ENCODE peak calls at places on chromosomes 13 and 19, in seven cellular contexts. H, R, K, X, Y, Z and D are unnamed samples.

GRCh38 chr19:39424934-39425333 is 10.8 kb downstream of the RPS16 start:
- DNase-seq in R (no peak), Z (no peak), H (no peak), Y (no peak), X (no peak), K (no peak), D (no peak)

GRCh38 chr13:112455476-112456059 is 79.4 kb downstream of the SPACA7 start:
- DNase-seq in K (no peak), Z (no peak), R (no peak), H (no peak), X (no peak), Y (no peak), D (no peak)

GRCh38 chr13:97226788-97227627 is 4.9 kb downstream of the MBNL2 start:
- DNase-seq in Y (no peak), K (peak; percentile 80), H (no peak), R (no peak), Z (no peak), X (no peak), D (no peak)

GRCh38 chr13:67366533-67366932 is 136.4 kb upstream of the PCDH9 start:
- DNase-seq in Z (peak; percentile 1), K (no peak), X (no peak), R (no peak), Y (peak; percentile 25), H (peak; percentile 14), D (no peak)

GRCh38 chr13:66895780-66896179 is 334.4 kb downstream of the PCDH9 start:
- DNase-seq in R (peak; percentile 9), Y (no peak), K (no peak), Z (no peak), X (no peak), H (no peak), D (no peak)

GRCh38 chr13:23378009-23378632 is 55.4 kb downstream of the SACS start:
- DNase-seq in Y (peak; percentile 87), K (peak; percentile 33), R (no peak), Z (no peak), X (peak; percentile 63), H (peak; percentile 99), D (no peak)

GRCh38 chr13:100525453-100526298 is 62.9 kb downstream of the GGACT start:
- DNase-seq in K (no peak), Z (no peak), H (no peak), R (no peak), Y (no peak), X (no peak), D (no peak)

GRCh38 chr13:63414247-63414646 is 1998.6 kb upstream of the PCDH20 start:
- DNase-seq in H (no peak), X (no peak), Z (no peak), Y (no peak), K (no peak), R (no peak), D (no peak)

GRCh38 chr19:41868120-41868988 is 8.3 kb downstream of the RPS19 start:
- DNase-seq in X (no peak), H (no peak), R (no peak), Z (no peak), K (no peak), Y (no peak), D (no peak)

GRCh38 chr13:103009061-103009840 is 57.0 kb downstream of the SLC10A2 start:
- DNase-seq in H (no peak), Y (no peak), Z (no peak), K (no peak), R (no peak), X (no peak), D (no peak)

GRCh38 chr13:57846600-57847173 is 215.1 kb downstream of the PCDH17 start:
- DNase-seq in X (no peak), H (no peak), Z (no peak), Y (no peak), K (no peak), R (no peak), D (no peak)

DNA sequence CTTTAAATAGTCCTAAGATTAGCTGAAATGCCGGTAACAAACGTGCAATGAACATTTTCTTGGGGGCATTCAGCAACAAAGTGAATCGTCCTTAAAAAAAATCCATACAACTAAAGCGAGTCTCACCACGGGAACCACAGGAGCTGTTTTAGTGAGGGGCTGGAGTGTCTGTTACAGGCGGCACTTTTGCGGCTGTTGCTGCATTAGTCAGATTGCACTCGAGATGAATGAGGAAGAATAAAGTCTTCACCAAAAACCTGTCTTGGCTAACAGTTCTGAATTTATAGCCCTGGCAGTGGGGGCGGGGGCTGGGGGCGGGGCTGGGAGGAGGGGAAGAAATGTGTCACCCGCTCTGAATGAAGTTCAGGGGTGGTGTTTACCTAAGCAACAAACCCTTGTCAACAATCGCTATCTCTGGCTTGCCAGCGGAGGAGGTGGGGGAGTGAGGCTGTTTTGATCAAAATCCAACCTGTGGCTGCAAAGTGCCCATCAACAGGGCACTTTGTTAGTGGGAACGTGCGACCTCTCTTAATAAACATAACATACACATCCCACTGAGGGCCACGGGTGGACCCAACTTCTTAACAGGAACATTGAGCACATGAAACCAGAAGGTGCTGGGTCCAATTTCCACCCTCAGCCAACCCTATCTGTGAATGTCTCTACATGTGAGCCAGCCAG is 44.5 kb downstream of the RFX2 start:
- DNase-seq in X (no peak), Z (no peak), K (peak; percentile 71), R (no peak), H (peak; percentile 77), Y (peak; percentile 76), D (peak; percentile 40)
- H2AFZ ChIP-seq in X (no peak overlapping the region), Z (no peak overlapping the region), K (no peak overlapping the region), R (no peak overlapping the region), H (no peak overlapping the region), Y (peak overlapping the region; percentile 10), D (no peak overlapping the region)

GRCh38 chr19:38158730-38159129 is 65.3 kb downstream of the DPF1 start:
- DNase-seq in Z (no peak), R (no peak), X (no peak), Y (no peak), K (no peak), H (no peak), D (no peak)
- TF ChIP-seq EZH2 in Z (no peak), R (no peak), X (no peak), Y (no peak), K (no peak), H (no peak), D (no peak)

DNA sequence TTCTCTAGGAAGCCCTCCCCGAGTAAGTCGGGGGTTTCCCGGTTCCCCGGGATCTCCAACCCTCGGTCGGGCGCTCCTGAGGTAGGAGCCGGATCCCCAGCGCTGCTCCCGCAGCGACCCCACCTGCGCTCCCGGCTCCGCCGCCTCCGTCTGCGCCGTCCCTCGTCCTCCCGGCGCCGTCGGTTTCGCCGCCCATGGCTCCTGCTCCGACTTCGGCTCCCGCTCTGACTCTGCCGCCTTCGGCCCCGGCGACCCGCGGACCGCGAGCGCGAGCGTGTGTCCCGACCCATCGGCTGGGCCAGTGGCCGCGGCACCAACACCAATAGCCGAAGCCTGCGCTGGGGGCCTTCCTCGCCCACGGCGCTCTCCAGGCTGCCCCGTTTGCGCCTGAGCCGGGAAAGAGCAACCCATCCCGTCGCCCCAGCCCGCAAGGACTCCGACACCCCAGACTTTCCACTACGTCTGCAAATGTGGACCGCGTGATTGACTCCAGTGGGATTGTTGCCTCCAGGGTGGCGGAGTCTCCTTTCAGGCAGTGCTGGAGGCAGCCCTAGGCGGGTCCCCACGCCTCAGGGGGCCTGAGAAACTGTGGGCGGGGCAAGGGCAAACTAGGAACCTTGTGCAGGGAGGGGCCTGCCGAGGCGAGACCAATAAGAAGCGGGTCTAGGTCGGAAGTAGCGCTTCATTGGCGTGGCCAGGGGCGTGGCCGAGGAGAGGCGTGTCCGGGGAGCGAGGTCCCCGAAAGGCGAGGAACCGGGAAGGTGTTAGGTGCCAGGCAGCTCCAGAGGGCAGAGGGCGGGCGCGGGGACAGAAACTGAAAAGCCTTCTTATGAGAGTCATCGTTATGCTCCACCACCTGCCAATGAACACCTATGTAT is at the start of gene CACTIN:
- DNase-seq in K (peak; percentile 100), Z (peak; percentile 96), Y (peak; percentile 95), X (peak; percentile 88), H (peak; percentile 97), R (peak; percentile 99), D (peak; percentile 95)
- H2AFZ ChIP-seq in K (peak within 1 kb of the TSS; percentile 76), Z (no peak within 1 kb of the TSS), Y (peak within 1 kb of the TSS; percentile 56), X (peak within 1 kb of the TSS; percentile 95), H (peak within 1 kb of the TSS; percentile 89), R (peak within 1 kb of the TSS; percentile 44), D (peak within 1 kb of the TSS; percentile 76)

GRCh38 chr19:50327461-50328256 is 1.5 kb downstream of the KCNC3 start:
- DNase-seq in H (no peak), K (peak; percentile 23), Z (no peak), Y (no peak), X (no peak), R (no peak), D (no peak)

GRCh38 chr19:50331187-50332013 is 2.2 kb upstream of the KCNC3 start:
- DNase-seq in Y (no peak), Z (no peak), X (no peak), H (no peak), K (peak; percentile 94), R (peak; percentile 64), D (no peak)

GRCh38 chr19:50330365-50331078 is 1.3 kb upstream of the KCNC3 start:
- DNase-seq in H (peak; percentile 5), R (peak; percentile 98), Y (peak; percentile 80), K (peak; percentile 96), X (no peak), Z (peak; percentile 53), D (peak; percentile 52)

GRCh38 chr19:50328257-50329145 is 676 bp downstream of the KCNC3 start:
- DNase-seq in Y (peak; percentile 39), H (no peak), Z (no peak), K (peak; percentile 64), R (peak; percentile 55), X (no peak), D (no peak)

DNA sequence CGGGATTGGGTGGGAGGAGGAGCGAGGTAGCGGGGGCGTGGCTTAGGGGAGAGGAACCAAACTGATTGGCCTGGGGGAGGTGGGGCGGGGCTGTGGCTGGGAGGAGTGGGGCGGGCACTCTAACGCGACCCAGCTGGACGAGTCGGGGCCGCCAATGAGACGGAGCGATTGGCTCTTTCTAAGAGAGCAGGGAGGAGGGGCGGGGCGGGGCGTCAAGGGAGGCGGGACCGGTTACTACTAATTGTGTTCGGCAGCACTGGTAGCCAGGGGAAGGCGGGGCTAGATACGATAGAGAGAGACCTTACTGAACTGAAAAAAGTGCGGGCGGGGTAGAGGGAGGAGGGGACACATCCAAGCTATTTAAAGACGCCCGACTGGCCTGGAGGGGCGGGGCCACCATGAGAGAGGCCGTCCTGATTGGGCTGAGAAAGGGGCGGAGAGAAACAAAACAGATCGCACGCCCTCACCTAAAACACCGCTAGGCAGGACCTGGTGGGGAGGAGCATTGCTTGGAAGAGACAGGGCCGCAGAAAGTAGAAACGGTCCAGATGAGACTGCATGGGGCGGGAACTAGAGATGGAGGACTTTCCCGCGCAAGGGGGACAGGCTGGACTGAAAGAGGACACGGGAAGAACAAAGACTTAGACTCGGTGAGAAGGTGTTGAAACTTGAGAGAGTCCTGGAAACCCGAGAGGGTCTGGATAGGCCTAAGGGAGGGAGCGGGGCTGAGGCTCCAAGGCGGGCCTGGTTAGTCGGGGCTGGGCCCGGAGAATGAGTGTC is at the start of gene KCNC3:
- DNase-seq in K (peak; percentile 100), X (no peak), R (peak; percentile 100), H (peak; percentile 86), Y (peak; percentile 99), Z (peak; percentile 99), D (peak; percentile 95)
- TF ChIP-seq EZH2 in K (no peak), X (peak; percentile 87), R (no peak), H (no peak), Y (no peak), Z (no peak), D (no peak)